ENCODE peak calls at places on chromosomes 7 and 10, in five cellular contexts. One of them, this sample, is unnamed.

GRCh38 chr7:139526578-139527544 is 3.4 kb downstream of the CLEC2L start:
- DNase-seq in A673: no peak
- DNase-seq in IMR-90: peak; percentile 98
- DNase-seq in MM.1S: no peak
- DNase-seq in psoas muscle: no peak
- DNase-seq in this sample: no peak

GRCh38 chr7:82057476-82057875 is 287.6 kb upstream of the HGF start:
- DNase-seq in A673: no peak
- DNase-seq in IMR-90: no peak
- DNase-seq in MM.1S: no peak
- DNase-seq in psoas muscle: no peak
- DNase-seq in this sample: no peak

GRCh38 chr7:41579961-41580935 is 122.6 kb downstream of the INHBA start:
- DNase-seq in A673: no peak
- DNase-seq in IMR-90: peak; percentile 96
- DNase-seq in MM.1S: no peak
- DNase-seq in psoas muscle: no peak
- DNase-seq in this sample: no peak

GRCh38 chr7:90618880-90619279 is 22.8 kb downstream of the CDK14 start:
- DNase-seq in A673: no peak
- DNase-seq in IMR-90: no peak
- DNase-seq in MM.1S: no peak
- DNase-seq in psoas muscle: no peak
- DNase-seq in this sample: no peak

GRCh38 chr10:104332243-104333036 is 5.8 kb downstream of the ITPRIP start:
- DNase-seq in A673: no peak
- DNase-seq in IMR-90: no peak
- DNase-seq in MM.1S: no peak
- DNase-seq in psoas muscle: no peak
- DNase-seq in this sample: no peak

GRCh38 chr7:106623846-106624245 is 37.1 kb downstream of the CCDC71L start:
- DNase-seq in A673: no peak
- DNase-seq in IMR-90: peak; percentile 92
- DNase-seq in MM.1S: no peak
- DNase-seq in psoas muscle: no peak
- DNase-seq in this sample: no peak

GRCh38 chr7:47453093-47454056 is 128.5 kb downstream of the TNS3 start:
- DNase-seq in A673: no peak
- DNase-seq in IMR-90: peak; percentile 98
- DNase-seq in MM.1S: no peak
- DNase-seq in psoas muscle: peak; percentile 92
- DNase-seq in this sample: peak; percentile 38

GRCh38 chr10:88047589-88047988 is 184.2 kb downstream of the PTEN start:
- DNase-seq in A673: no peak
- DNase-seq in IMR-90: no peak
- DNase-seq in MM.1S: no peak
- DNase-seq in psoas muscle: no peak
- DNase-seq in this sample: no peak

GRCh38 chr10:114623661-114624294 is 34.3 kb downstream of the ABLIM1 start:
- DNase-seq in A673: peak; percentile 85
- DNase-seq in IMR-90: peak; percentile 88
- DNase-seq in MM.1S: no peak
- DNase-seq in psoas muscle: no peak
- DNase-seq in this sample: no peak

GRCh38 chr7:12633589-12633988 is 53.8 kb upstream of the ARL4A start:
- DNase-seq in A673: no peak
- DNase-seq in IMR-90: no peak
- DNase-seq in MM.1S: no peak
- DNase-seq in psoas muscle: no peak
- DNase-seq in this sample: no peak

GRCh38 chr10:117568226-117568625 is 25.7 kb downstream of the EMX2 start:
- DNase-seq in A673: no peak
- DNase-seq in IMR-90: no peak
- DNase-seq in MM.1S: no peak
- DNase-seq in psoas muscle: no peak
- DNase-seq in this sample: no peak

GRCh38 chr10:101031128-101031795 is at the start of the genes PDZD7 and SFXN3:
- DNase-seq in A673: peak; percentile 95
- DNase-seq in IMR-90: peak; percentile 91
- DNase-seq in MM.1S: peak; percentile 92
- DNase-seq in psoas muscle: peak; percentile 98
- DNase-seq in this sample: peak; percentile 76

GRCh38 chr10:62885656-62886461 is 69.7 kb upstream of the EGR2 start:
- DNase-seq in A673: peak; percentile 35
- DNase-seq in IMR-90: peak; percentile 19
- DNase-seq in MM.1S: no peak
- DNase-seq in psoas muscle: no peak
- DNase-seq in this sample: no peak

GRCh38 chr7:47501406-47501805 is 80.5 kb downstream of the TNS3 start:
- DNase-seq in A673: no peak
- DNase-seq in IMR-90: peak; percentile 96
- DNase-seq in MM.1S: no peak
- DNase-seq in psoas muscle: peak; percentile 31
- DNase-seq in this sample: no peak

GRCh38 chr10:86389441-86390193 is 23.0 kb upstream of the GRID1 start:
- DNase-seq in A673: no peak
- DNase-seq in IMR-90: peak; percentile 19
- DNase-seq in MM.1S: peak; percentile 13
- DNase-seq in psoas muscle: no peak
- DNase-seq in this sample: no peak

GRCh38 chr10:70602665-70603438 is at the start of gene PRF1:
- DNase-seq in A673: no peak
- DNase-seq in IMR-90: no peak
- DNase-seq in MM.1S: no peak
- DNase-seq in psoas muscle: peak; percentile 66
- DNase-seq in this sample: no peak
- H3K4me1 ChIP-seq in A673: no peaks in the 10 kb centered on the region
- H3K4me1 ChIP-seq in IMR-90: no peaks in the 10 kb centered on the region
- H3K4me1 ChIP-seq in MM.1S: no peaks in the 10 kb centered on the region
- H3K4me1 ChIP-seq in psoas muscle: no peaks in the 10 kb centered on the region
- H3K4me1 ChIP-seq in this sample: no peaks in the 10 kb centered on the region

DNA sequence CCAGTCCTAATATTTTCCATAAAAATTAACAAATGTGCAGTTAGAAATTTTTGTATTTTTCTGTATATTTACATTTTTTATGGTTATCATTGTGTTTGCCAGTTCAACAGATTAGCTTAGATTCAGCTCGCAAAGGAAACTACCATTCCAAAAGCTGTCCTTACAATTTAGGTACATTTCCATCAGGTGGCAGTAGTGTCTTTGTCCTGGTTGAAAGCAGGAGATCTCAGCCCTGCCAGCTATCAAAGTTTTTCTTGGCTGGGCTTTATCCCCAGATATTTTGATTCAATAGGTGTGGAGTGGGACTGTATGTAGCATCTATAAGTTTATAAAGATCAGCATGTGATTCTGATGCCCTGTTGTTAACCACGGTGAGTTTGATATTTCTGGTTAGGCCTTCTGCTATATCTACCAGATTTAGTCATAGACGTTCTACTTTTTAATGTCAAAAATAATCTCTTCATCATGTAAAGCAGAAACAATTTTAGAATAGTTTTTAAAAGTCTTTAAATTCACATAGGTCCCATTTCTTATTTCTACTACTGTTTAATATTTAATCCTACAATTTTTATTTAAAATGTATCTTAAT is 15.5 kb upstream of the ICA1 start:
- DNase-seq in A673: peak; percentile 24
- DNase-seq in IMR-90: no peak
- DNase-seq in MM.1S: peak; percentile 59
- DNase-seq in psoas muscle: no peak
- DNase-seq in this sample: no peak
- TF ChIP-seq CTCF in A673: peak; percentile 42
- TF ChIP-seq CTCF in IMR-90: no peak
- TF ChIP-seq CTCF in MM.1S: peak; percentile 61
- TF ChIP-seq CTCF in psoas muscle: no peak
- TF ChIP-seq CTCF in this sample: no peak

DNA sequence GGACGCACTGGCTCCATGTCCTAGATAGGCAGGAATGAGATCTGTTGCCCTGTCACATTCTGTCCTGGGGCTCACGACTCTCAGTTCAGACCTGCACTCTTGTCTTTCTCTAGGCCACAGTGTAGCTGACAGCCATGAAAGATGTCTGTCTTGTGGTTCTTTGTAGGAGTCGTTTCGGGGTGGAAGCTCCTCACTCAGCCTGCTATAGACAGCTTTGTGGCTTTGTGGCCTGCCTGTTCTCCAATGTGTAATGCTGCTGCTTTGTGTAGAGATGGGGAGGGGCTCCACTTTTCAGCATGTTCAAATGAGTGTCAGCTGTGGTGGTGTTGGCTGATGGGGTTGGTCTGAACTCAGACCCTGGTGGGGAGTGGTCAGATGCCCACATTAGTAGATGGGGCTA is 410.7 kb downstream of the ACTR3B start:
- DNase-seq in A673: no peak
- DNase-seq in IMR-90: no peak
- DNase-seq in MM.1S: no peak
- DNase-seq in psoas muscle: no peak
- DNase-seq in this sample: no peak
- H3K27ac ChIP-seq in A673: no peak overlapping the region
- H3K27ac ChIP-seq in IMR-90: no peak overlapping the region
- H3K27ac ChIP-seq in MM.1S: no peak overlapping the region
- H3K27ac ChIP-seq in psoas muscle: no peak overlapping the region
- H3K27ac ChIP-seq in this sample: no peak overlapping the region

GRCh38 chr10:70970830-70971229 is 82.5 kb upstream of the PCBD1 start:
- DNase-seq in A673: no peak
- DNase-seq in IMR-90: peak; percentile 23
- DNase-seq in MM.1S: no peak
- DNase-seq in psoas muscle: no peak
- DNase-seq in this sample: no peak
- H3K4me1 ChIP-seq in A673: no peaks in the 10 kb centered on the region
- H3K4me1 ChIP-seq in IMR-90: no peaks in the 10 kb centered on the region
- H3K4me1 ChIP-seq in MM.1S: peaks cover 12% of the 10 kb centered on the region
- H3K4me1 ChIP-seq in psoas muscle: peaks cover 4% of the 10 kb centered on the region
- H3K4me1 ChIP-seq in this sample: no peaks in the 10 kb centered on the region

GRCh38 chr10:35265435-35265834 is 70.9 kb upstream of the CCNY start:
- DNase-seq in A673: no peak
- DNase-seq in IMR-90: no peak
- DNase-seq in MM.1S: no peak
- DNase-seq in psoas muscle: no peak
- DNase-seq in this sample: no peak
- TF ChIP-seq CTCF in A673: no peak
- TF ChIP-seq CTCF in IMR-90: no peak
- TF ChIP-seq CTCF in MM.1S: no peak
- TF ChIP-seq CTCF in psoas muscle: no peak
- TF ChIP-seq CTCF in this sample: no peak

GRCh38 chr7:100949227-100949930 is at the start of gene MUC3A:
- DNase-seq in A673: no peak
- DNase-seq in IMR-90: no peak
- DNase-seq in MM.1S: no peak
- DNase-seq in psoas muscle: no peak
- DNase-seq in this sample: no peak
- H3K27ac ChIP-seq in A673: no peak within 1 kb of the TSS
- H3K27ac ChIP-seq in IMR-90: no peak within 1 kb of the TSS
- H3K27ac ChIP-seq in MM.1S: no peak within 1 kb of the TSS
- H3K27ac ChIP-seq in psoas muscle: no peak within 1 kb of the TSS
- H3K27ac ChIP-seq in this sample: no peak within 1 kb of the TSS

This sample was measured in thoracic aorta.